ENCODE peak calls at places on chromosomes 5 and 9, in nine cellular contexts. One of them, this sample, is unnamed.

GRCh38 chr9:69542048-69542447 is 130.1 kb downstream of the APBA1 start:
- DNase-seq in MCF 10A: no peak
- DNase-seq in foreskin fibroblast: no peak
- DNase-seq in cardiac muscle cell: no peak
- DNase-seq in RWPE1: no peak
- DNase-seq in epithelial cell of proximal tubule: no peak
- DNase-seq in GM10248: no peak
- DNase-seq in HFF-Myc: no peak
- DNase-seq in cardiac fibroblast: no peak
- DNase-seq in this sample: no peak

GRCh38 chr5:81696418-81697397 is 54.2 kb downstream of the SSBP2 start:
- DNase-seq in HFF-Myc: no peak
- DNase-seq in cardiac muscle cell: no peak
- DNase-seq in cardiac fibroblast: no peak
- DNase-seq in GM10248: no peak
- DNase-seq in RWPE1: no peak
- DNase-seq in epithelial cell of proximal tubule: no peak
- DNase-seq in foreskin fibroblast: no peak
- DNase-seq in MCF 10A: no peak
- DNase-seq in this sample: no peak

GRCh38 chr5:135492319-135492626 is 40.1 kb upstream of the TIFAB start:
- DNase-seq in HFF-Myc: no peak
- DNase-seq in RWPE1: peak
- DNase-seq in cardiac muscle cell: no peak
- DNase-seq in cardiac fibroblast: no peak
- DNase-seq in MCF 10A: peak
- DNase-seq in foreskin fibroblast: no peak
- DNase-seq in GM10248: no peak
- DNase-seq in epithelial cell of proximal tubule: no peak
- DNase-seq in this sample: no peak

GRCh38 chr5:73122875-73123810 is 2.8 kb downstream of the TMEM171 start:
- DNase-seq in cardiac muscle cell: no peak
- DNase-seq in foreskin fibroblast: peak
- DNase-seq in epithelial cell of proximal tubule: no peak
- DNase-seq in cardiac fibroblast: peak
- DNase-seq in RWPE1: peak
- DNase-seq in HFF-Myc: no peak
- DNase-seq in MCF 10A: peak
- DNase-seq in GM10248: no peak
- DNase-seq in this sample: no peak

GRCh38 chr5:31553863-31554262 is 21.8 kb downstream of the C5orf22 start:
- DNase-seq in GM10248: no peak
- DNase-seq in epithelial cell of proximal tubule: no peak
- DNase-seq in cardiac fibroblast: peak
- DNase-seq in foreskin fibroblast: no peak
- DNase-seq in cardiac muscle cell: no peak
- DNase-seq in RWPE1: no peak
- DNase-seq in HFF-Myc: no peak
- DNase-seq in MCF 10A: no peak
- DNase-seq in this sample: no peak

GRCh38 chr9:132231019-132231701 is 69.3 kb downstream of the NTNG2 start:
- DNase-seq in foreskin fibroblast: no peak
- DNase-seq in cardiac muscle cell: no peak
- DNase-seq in MCF 10A: no peak
- DNase-seq in GM10248: no peak
- DNase-seq in epithelial cell of proximal tubule: no peak
- DNase-seq in cardiac fibroblast: no peak
- DNase-seq in HFF-Myc: no peak
- DNase-seq in RWPE1: no peak
- DNase-seq in this sample: no peak

GRCh38 chr5:139952464-139953070 is 90.5 kb downstream of the NRG2 start:
- DNase-seq in MCF 10A: no peak
- DNase-seq in foreskin fibroblast: no peak
- DNase-seq in GM10248: peak
- DNase-seq in cardiac fibroblast: no peak
- DNase-seq in epithelial cell of proximal tubule: no peak
- DNase-seq in HFF-Myc: no peak
- DNase-seq in cardiac muscle cell: no peak
- DNase-seq in RWPE1: no peak
- DNase-seq in this sample: no peak

GRCh38 chr9:96487949-96488348 is 38.0 kb downstream of the HABP4 start:
- DNase-seq in MCF 10A: no peak
- DNase-seq in RWPE1: no peak
- DNase-seq in GM10248: no peak
- DNase-seq in foreskin fibroblast: peak
- DNase-seq in cardiac fibroblast: peak
- DNase-seq in HFF-Myc: no peak
- DNase-seq in cardiac muscle cell: no peak
- DNase-seq in epithelial cell of proximal tubule: no peak
- DNase-seq in this sample: no peak

GRCh38 chr5:55724276-55724675 is 12.2 kb upstream of the SLC38A9 start:
- DNase-seq in HFF-Myc: no peak
- DNase-seq in foreskin fibroblast: no peak
- DNase-seq in cardiac fibroblast: peak
- DNase-seq in GM10248: no peak
- DNase-seq in cardiac muscle cell: no peak
- DNase-seq in epithelial cell of proximal tubule: no peak
- DNase-seq in RWPE1: no peak
- DNase-seq in MCF 10A: no peak
- DNase-seq in this sample: no peak

GRCh38 chr5:84384604-84385575 is at the start of gene EDIL3:
- DNase-seq in RWPE1: peak
- DNase-seq in cardiac muscle cell: peak
- DNase-seq in foreskin fibroblast: no peak
- DNase-seq in HFF-Myc: no peak
- DNase-seq in GM10248: no peak
- DNase-seq in epithelial cell of proximal tubule: no peak
- DNase-seq in cardiac fibroblast: peak
- DNase-seq in MCF 10A: no peak
- DNase-seq in this sample: peak

GRCh38 chr9:93118863-93119702 is 15.0 kb downstream of the NINJ1 start:
- DNase-seq in epithelial cell of proximal tubule: no peak
- DNase-seq in foreskin fibroblast: no peak
- DNase-seq in MCF 10A: no peak
- DNase-seq in RWPE1: no peak
- DNase-seq in cardiac muscle cell: no peak
- DNase-seq in cardiac fibroblast: no peak
- DNase-seq in GM10248: no peak
- DNase-seq in HFF-Myc: no peak
- DNase-seq in this sample: no peak

GRCh38 chr5:166845044-166845443 is 1446.4 kb upstream of the WWC1 start:
- DNase-seq in MCF 10A: peak
- DNase-seq in epithelial cell of proximal tubule: no peak
- DNase-seq in foreskin fibroblast: no peak
- DNase-seq in RWPE1: peak
- DNase-seq in HFF-Myc: no peak
- DNase-seq in GM10248: no peak
- DNase-seq in cardiac fibroblast: peak
- DNase-seq in cardiac muscle cell: peak
- DNase-seq in this sample: peak

GRCh38 chr5:157651623-157652376 is 438 bp downstream of the SOX30 start:
- DNase-seq in cardiac fibroblast: peak
- DNase-seq in RWPE1: no peak
- DNase-seq in epithelial cell of proximal tubule: no peak
- DNase-seq in cardiac muscle cell: no peak
- DNase-seq in HFF-Myc: no peak
- DNase-seq in MCF 10A: no peak
- DNase-seq in GM10248: peak
- DNase-seq in foreskin fibroblast: no peak
- DNase-seq in this sample: peak

GRCh38 chr5:17492770-17493169 is 5.3 kb upstream of the TAF11L2 start:
- DNase-seq in GM10248: no peak
- DNase-seq in cardiac muscle cell: no peak
- DNase-seq in RWPE1: no peak
- DNase-seq in HFF-Myc: no peak
- DNase-seq in foreskin fibroblast: no peak
- DNase-seq in epithelial cell of proximal tubule: no peak
- DNase-seq in cardiac fibroblast: no peak
- DNase-seq in MCF 10A: no peak
- DNase-seq in this sample: no peak

GRCh38 chr9:84617415-84617814 is 52.1 kb upstream of the NTRK2 start:
- DNase-seq in GM10248: no peak
- DNase-seq in cardiac fibroblast: no peak
- DNase-seq in cardiac muscle cell: no peak
- DNase-seq in epithelial cell of proximal tubule: no peak
- DNase-seq in foreskin fibroblast: no peak
- DNase-seq in RWPE1: no peak
- DNase-seq in MCF 10A: no peak
- DNase-seq in HFF-Myc: no peak
- DNase-seq in this sample: no peak

GRCh38 chr5:65485405-65485804 is 3.7 kb upstream of the ADAMTS6 start:
- DNase-seq in foreskin fibroblast: no peak
- DNase-seq in MCF 10A: no peak
- DNase-seq in RWPE1: no peak
- DNase-seq in cardiac muscle cell: no peak
- DNase-seq in HFF-Myc: no peak
- DNase-seq in cardiac fibroblast: no peak
- DNase-seq in GM10248: no peak
- DNase-seq in epithelial cell of proximal tubule: no peak
- DNase-seq in this sample: no peak

GRCh38 chr9:17222932-17223331 is 88.1 kb downstream of the CNTLN start:
- DNase-seq in foreskin fibroblast: no peak
- DNase-seq in epithelial cell of proximal tubule: no peak
- DNase-seq in MCF 10A: peak
- DNase-seq in cardiac muscle cell: no peak
- DNase-seq in HFF-Myc: no peak
- DNase-seq in GM10248: no peak
- DNase-seq in RWPE1: no peak
- DNase-seq in cardiac fibroblast: no peak
- DNase-seq in this sample: no peak

GRCh38 chr5:22372826-22373660 is 480.1 kb downstream of the CDH12 start:
- DNase-seq in cardiac fibroblast: no peak
- DNase-seq in cardiac muscle cell: no peak
- DNase-seq in RWPE1: no peak
- DNase-seq in foreskin fibroblast: no peak
- DNase-seq in epithelial cell of proximal tubule: no peak
- DNase-seq in HFF-Myc: no peak
- DNase-seq in GM10248: no peak
- DNase-seq in MCF 10A: no peak
- DNase-seq in this sample: no peak

GRCh38 chr5:150184990-150185952 is 4.6 kb upstream of the SLC6A7 start:
- DNase-seq in epithelial cell of proximal tubule: no peak
- DNase-seq in MCF 10A: no peak
- DNase-seq in cardiac fibroblast: no peak
- DNase-seq in RWPE1: no peak
- DNase-seq in cardiac muscle cell: no peak
- DNase-seq in HFF-Myc: no peak
- DNase-seq in GM10248: no peak
- DNase-seq in foreskin fibroblast: no peak
- DNase-seq in this sample: no peak

GRCh38 chr9:2723666-2724065 is 6.4 kb downstream of the KCNV2 start:
- DNase-seq in epithelial cell of proximal tubule: no peak
- DNase-seq in GM10248: no peak
- DNase-seq in foreskin fibroblast: no peak
- DNase-seq in HFF-Myc: peak
- DNase-seq in cardiac muscle cell: no peak
- DNase-seq in RWPE1: no peak
- DNase-seq in cardiac fibroblast: no peak
- DNase-seq in MCF 10A: no peak
- DNase-seq in this sample: no peak

GRCh38 chr9:89924611-89925010 is 319.8 kb downstream of the GADD45G start:
- DNase-seq in HFF-Myc: no peak
- DNase-seq in epithelial cell of proximal tubule: no peak
- DNase-seq in RWPE1: no peak
- DNase-seq in foreskin fibroblast: no peak
- DNase-seq in cardiac fibroblast: no peak
- DNase-seq in cardiac muscle cell: no peak
- DNase-seq in GM10248: no peak
- DNase-seq in MCF 10A: no peak
- DNase-seq in this sample: no peak
- TF ChIP-seq CTCF in HFF-Myc: no peak
- TF ChIP-seq CTCF in epithelial cell of proximal tubule: no peak
- TF ChIP-seq CTCF in RWPE1: no peak
- TF ChIP-seq CTCF in foreskin fibroblast: no peak
- TF ChIP-seq CTCF in cardiac fibroblast: no peak
- TF ChIP-seq CTCF in cardiac muscle cell: no peak
- TF ChIP-seq CTCF in GM10248: no peak
- TF ChIP-seq CTCF in MCF 10A: no peak
- TF ChIP-seq CTCF in this sample: no peak

GRCh38 chr5:117318528-117318927 is 743.9 kb upstream of the SEMA6A start:
- DNase-seq in cardiac muscle cell: no peak
- DNase-seq in RWPE1: no peak
- DNase-seq in epithelial cell of proximal tubule: no peak
- DNase-seq in foreskin fibroblast: no peak
- DNase-seq in GM10248: no peak
- DNase-seq in HFF-Myc: no peak
- DNase-seq in MCF 10A: no peak
- DNase-seq in cardiac fibroblast: no peak
- DNase-seq in this sample: no peak
- TF ChIP-seq CTCF in cardiac muscle cell: no peak
- TF ChIP-seq CTCF in RWPE1: no peak
- TF ChIP-seq CTCF in epithelial cell of proximal tubule: peak
- TF ChIP-seq CTCF in foreskin fibroblast: no peak
- TF ChIP-seq CTCF in GM10248: no peak
- TF ChIP-seq CTCF in HFF-Myc: no peak
- TF ChIP-seq CTCF in MCF 10A: no peak
- TF ChIP-seq CTCF in cardiac fibroblast: no peak
- TF ChIP-seq CTCF in this sample: no peak

GRCh38 chr5:148438911-148439310 is 55.2 kb downstream of the FBXO38 start:
- DNase-seq in foreskin fibroblast: no peak
- DNase-seq in epithelial cell of proximal tubule: no peak
- DNase-seq in MCF 10A: no peak
- DNase-seq in GM10248: no peak
- DNase-seq in cardiac muscle cell: no peak
- DNase-seq in HFF-Myc: no peak
- DNase-seq in RWPE1: no peak
- DNase-seq in cardiac fibroblast: no peak
- DNase-seq in this sample: no peak

GRCh38 chr5:148446591-148446990 is 62.8 kb downstream of the FBXO38 start:
- DNase-seq in foreskin fibroblast: no peak
- DNase-seq in GM10248: no peak
- DNase-seq in MCF 10A: no peak
- DNase-seq in RWPE1: no peak
- DNase-seq in HFF-Myc: no peak
- DNase-seq in cardiac muscle cell: no peak
- DNase-seq in cardiac fibroblast: no peak
- DNase-seq in epithelial cell of proximal tubule: peak
- DNase-seq in this sample: no peak

GRCh38 chr5:148445578-148445977 is 61.8 kb downstream of the FBXO38 start:
- DNase-seq in HFF-Myc: no peak
- DNase-seq in cardiac fibroblast: no peak
- DNase-seq in epithelial cell of proximal tubule: no peak
- DNase-seq in cardiac muscle cell: peak
- DNase-seq in foreskin fibroblast: no peak
- DNase-seq in GM10248: no peak
- DNase-seq in RWPE1: no peak
- DNase-seq in MCF 10A: no peak
- DNase-seq in this sample: no peak

GRCh38 chr5:148443998-148444397 is 60.2 kb downstream of the FBXO38 start:
- DNase-seq in epithelial cell of proximal tubule: no peak
- DNase-seq in cardiac fibroblast: peak
- DNase-seq in MCF 10A: peak
- DNase-seq in HFF-Myc: peak
- DNase-seq in foreskin fibroblast: peak
- DNase-seq in cardiac muscle cell: peak
- DNase-seq in GM10248: peak
- DNase-seq in RWPE1: peak
- DNase-seq in this sample: peak
- TF ChIP-seq CTCF in epithelial cell of proximal tubule: peak
- TF ChIP-seq CTCF in cardiac fibroblast: peak
- TF ChIP-seq CTCF in MCF 10A: peak
- TF ChIP-seq CTCF in HFF-Myc: peak
- TF ChIP-seq CTCF in foreskin fibroblast: peak
- TF ChIP-seq CTCF in cardiac muscle cell: peak
- TF ChIP-seq CTCF in GM10248: peak
- TF ChIP-seq CTCF in RWPE1: peak
- TF ChIP-seq CTCF in this sample: peak

GRCh38 chr9:14400658-14400995 is 86.7 kb upstream of the NFIB start:
- DNase-seq in cardiac muscle cell: no peak
- DNase-seq in RWPE1: peak
- DNase-seq in GM10248: no peak
- DNase-seq in foreskin fibroblast: peak
- DNase-seq in epithelial cell of proximal tubule: peak
- DNase-seq in cardiac fibroblast: peak
- DNase-seq in HFF-Myc: peak
- DNase-seq in MCF 10A: peak
- DNase-seq in this sample: peak
- TF ChIP-seq CTCF in cardiac muscle cell: peak
- TF ChIP-seq CTCF in RWPE1: no peak
- TF ChIP-seq CTCF in GM10248: no peak
- TF ChIP-seq CTCF in foreskin fibroblast: peak
- TF ChIP-seq CTCF in epithelial cell of proximal tubule: peak
- TF ChIP-seq CTCF in cardiac fibroblast: peak
- TF ChIP-seq CTCF in HFF-Myc: peak
- TF ChIP-seq CTCF in MCF 10A: peak
- TF ChIP-seq CTCF in this sample: no peak

This sample was measured in Calu3.